ENCODE peak calls at places on chromosomes 4 and X, in nine cellular contexts. P is GM12865, Q is fibroblast of pulmonary artery, R is epithelial cell of esophagus, U is natural killer cell, K is spleen, G is brain microvascular endothelial cell, O is ovary, I is IMR-90. B is an unnamed sample.
A peak's percentile ranks its signal among the peaks of the same experiment; 100 is the strongest.

GRCh38 chr4:147056951-147057630 is 111.4 kb upstream of the TTC29 start:
- DNase-seq in O (no peak), U (no peak), P (peak; percentile 19), K (no peak), G (no peak), R (peak; percentile 19), I (peak; percentile 14), Q (peak; percentile 42), B (no peak)

GRCh38 chr4:118842055-118842454 is 6.1 kb upstream of the SEC24D start:
- DNase-seq in R (peak; percentile 44), O (no peak), G (peak; percentile 27), U (no peak), K (no peak), Q (peak; percentile 17), P (no peak), I (peak; percentile 82), B (no peak)

GRCh38 chrX:18674417-18674787 is 2.5 kb upstream of the RS1 start:
- DNase-seq in R (no peak), P (no peak), K (peak; percentile 86), Q (no peak), U (no peak), O (peak; percentile 36), G (no peak), I (no peak), B (peak; percentile 36)

GRCh38 chr4:182975806-182976205 is 58.6 kb upstream of the DCTD start:
- DNase-seq in I (peak; percentile 90), R (peak; percentile 93), G (peak; percentile 90), O (no peak), K (no peak), P (peak; percentile 66), U (no peak), Q (peak; percentile 84), B (peak; percentile 35)

GRCh38 chrX:31098081-31098480 is 26.2 kb upstream of the FTHL17 start:
- DNase-seq in K (no peak), P (no peak), O (no peak), G (no peak), Q (no peak), U (no peak), R (no peak), I (no peak), B (no peak)

GRCh38 chr4:38371391-38371851 is 292.6 kb upstream of the KLF3 start:
- DNase-seq in I (peak; percentile 4), U (no peak), R (no peak), Q (peak; percentile 51), K (no peak), O (no peak), G (peak; percentile 7), P (no peak), B (no peak)

GRCh38 chr4:83850435-83850834 is 314.5 kb downstream of the GPAT3 start:
- DNase-seq in R (peak; percentile 7), K (no peak), P (no peak), U (no peak), G (peak; percentile 43), I (peak; percentile 52), O (no peak), Q (no peak), B (no peak)

GRCh38 chrX:38882894-38883620 is 81.8 kb downstream of the MID1IP1 start:
- DNase-seq in K (no peak), Q (peak; percentile 62), G (peak; percentile 60), P (no peak), O (no peak), U (no peak), I (peak; percentile 90), R (peak; percentile 94), B (no peak)

GRCh38 chr4:8278421-8279287 is 9.1 kb downstream of the HTRA3 start:
- DNase-seq in R (peak; percentile 46), Q (peak; percentile 94), G (peak; percentile 60), P (no peak), U (no peak), O (peak; percentile 65), I (peak; percentile 93), K (peak; percentile 48), B (no peak)

GRCh38 chr4:101031971-101032370 is 315.4 kb downstream of the PPP3CA start:
- DNase-seq in K (no peak), U (no peak), P (no peak), I (no peak), Q (no peak), G (no peak), R (no peak), O (no peak), B (no peak)

GRCh38 chr4:129342820-129343219 is 246.9 kb downstream of the C4orf33 start:
- DNase-seq in G (peak; percentile 35), U (no peak), Q (peak; percentile 92), I (peak; percentile 67), P (no peak), O (no peak), R (peak; percentile 93), K (no peak), B (no peak)

GRCh38 chr4:26568446-26568994 is 15.4 kb upstream of the TBC1D19 start:
- DNase-seq in P (no peak), R (peak; percentile 61), I (peak; percentile 95), G (peak; percentile 46), O (no peak), Q (peak; percentile 75), K (no peak), U (no peak), B (no peak)

GRCh38 chr4:168183717-168184571 is 91.6 kb downstream of the ANXA10 start:
- DNase-seq in P (peak; percentile 44), O (no peak), K (no peak), U (no peak), I (peak; percentile 59), Q (peak; percentile 71), R (peak; percentile 56), G (no peak), B (peak; percentile 56)

GRCh38 chrX:112654871-112655270 is 24.9 kb downstream of the LHFPL1 start:
- DNase-seq in Q (peak; percentile 58), U (no peak), O (no peak), K (no peak), P (no peak), I (peak; percentile 75), G (peak; percentile 40), R (no peak), B (no peak)

GRCh38 chrX:77493677-77494553 is 46.7 kb downstream of the FGF16 start:
- DNase-seq in Q (peak; percentile 39), R (peak; percentile 49), O (no peak), P (no peak), I (peak; percentile 88), G (peak; percentile 91), K (no peak), U (no peak), B (no peak)

GRCh38 chrX:11532291-11533075 is 133.2 kb downstream of the ARHGAP6 start:
- DNase-seq in R (no peak), K (no peak), G (no peak), U (no peak), Q (no peak), I (peak; percentile 9), O (peak; percentile 30), P (no peak), B (no peak)

GRCh38 chr4:22625301-22625700 is 67.4 kb upstream of the GBA3 start:
- DNase-seq in P (no peak), I (no peak), K (no peak), G (peak; percentile 17), R (peak; percentile 4), O (no peak), U (no peak), Q (no peak), B (no peak)

GRCh38 chr4:81215219-81215892 is at the start of gene PRKG2:
- DNase-seq in R (no peak), O (no peak), U (no peak), P (no peak), G (peak; percentile 4), K (peak; percentile 62), I (no peak), Q (peak; percentile 17), B (no peak)

DNA sequence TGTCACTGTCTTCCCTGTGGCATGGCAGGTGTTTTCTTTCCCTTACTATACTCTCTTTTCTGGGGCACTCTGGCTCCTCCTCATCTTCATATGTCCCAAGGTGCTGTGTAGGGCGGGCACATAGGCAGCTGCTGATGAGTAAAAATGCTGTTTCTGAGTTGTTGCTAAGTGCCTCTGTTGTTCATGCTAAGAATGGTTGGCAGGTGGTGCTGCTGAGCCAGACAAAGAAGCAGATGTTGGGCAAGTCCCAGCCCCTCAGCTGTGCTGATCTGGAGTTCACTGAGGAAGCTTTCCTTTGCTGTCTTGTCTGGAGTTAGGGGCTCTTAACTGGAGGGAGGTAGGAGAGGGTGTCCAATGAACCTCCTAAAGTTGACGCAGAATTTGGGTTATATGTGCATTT is 40.6 kb downstream of the HADH start:
- DNase-seq in Q (peak; percentile 77), O (no peak), P (peak; percentile 82), U (no peak), K (no peak), G (peak; percentile 78), R (peak; percentile 77), I (peak; percentile 76), B (peak; percentile 70)
- TF ChIP-seq CTCF in Q (peak; percentile 60), O (no peak), P (peak; percentile 64), U (no peak), K (peak; percentile 28), G (peak; percentile 78), R (peak; percentile 63), I (peak; percentile 71), B (peak; percentile 85)

DNA sequence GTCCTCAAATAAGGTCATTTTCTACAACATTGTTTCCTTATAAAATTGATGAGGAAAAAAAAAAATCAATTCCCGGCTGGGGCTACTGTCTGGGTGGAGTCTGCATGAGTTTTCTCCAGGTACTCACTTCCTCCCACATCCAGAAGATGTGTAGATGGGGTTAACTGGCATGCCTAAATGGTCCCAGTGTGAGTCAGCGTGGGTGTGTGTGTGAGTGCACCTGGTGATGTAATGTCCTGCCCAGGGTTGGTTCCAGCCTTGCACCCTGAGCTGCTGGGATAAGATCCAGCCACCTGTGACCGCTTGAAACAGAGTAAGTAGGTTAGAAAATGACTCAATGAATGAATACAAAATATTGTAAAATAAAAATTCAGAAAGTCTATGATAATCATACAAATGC is 11.1 kb downstream of the USP26 start:
- DNase-seq in Q (no peak), P (no peak), U (no peak), K (no peak), O (no peak), G (no peak), I (no peak), R (peak; percentile 86), B (no peak)
- TF ChIP-seq CTCF in Q (no peak), P (no peak), U (no peak), K (no peak), O (no peak), G (no peak), I (no peak), R (no peak), B (no peak)

GRCh38 chr4:106816501-106816900 is 219.6 kb downstream of the DKK2 start:
- DNase-seq in U (no peak), G (peak; percentile 53), Q (peak; percentile 8), P (no peak), R (peak; percentile 8), O (no peak), I (peak; percentile 17), K (no peak), B (no peak)

GRCh38 chr4:106818764-106819163 is 217.3 kb downstream of the DKK2 start:
- DNase-seq in P (no peak), U (no peak), R (no peak), K (no peak), G (no peak), Q (peak; percentile 3), I (no peak), O (no peak), B (no peak)
- TF ChIP-seq CTCF in P (no peak), U (no peak), R (no peak), K (no peak), G (peak; percentile 37), Q (peak; percentile 29), I (peak; percentile 22), O (no peak), B (no peak)

DNA sequence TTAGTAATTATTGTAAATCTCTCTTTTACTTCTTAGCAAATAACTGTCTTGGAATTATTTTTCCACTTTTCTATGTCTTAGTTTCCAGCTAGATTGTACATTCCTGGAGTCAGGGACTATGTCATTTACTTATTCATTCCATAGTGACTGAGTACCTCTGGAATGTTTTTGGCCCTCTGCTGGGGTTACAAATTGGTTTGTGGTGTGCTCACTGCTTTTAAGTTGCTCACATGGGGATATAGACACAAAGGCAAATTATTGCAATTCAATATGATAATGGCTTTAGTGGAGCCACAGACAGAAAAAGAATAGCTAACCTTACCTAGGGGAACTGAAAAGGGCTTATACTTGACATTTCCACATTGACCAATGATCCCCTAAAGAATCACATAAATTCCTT is 63.7 kb upstream of the PDGFRA start:
- DNase-seq in G (peak; percentile 88), P (no peak), Q (peak; percentile 93), O (no peak), R (peak; percentile 81), U (no peak), I (peak; percentile 96), K (no peak), B (no peak)
- TF ChIP-seq CTCF in G (no peak), P (no peak), Q (no peak), O (no peak), R (no peak), U (no peak), I (no peak), K (no peak), B (no peak)

B was measured in GM13977.